ENCODE peak calls at places on chromosomes 2 and 18, in four cellular contexts. R is A549, V is esophagus muscularis mucosa, X is tibial nerve. J is an unnamed sample.

GRCh38 chr2:119862127-119862889 is 102.6 kb downstream of the PTPN4 start:
- DNase-seq in R (no peak), V (no peak), X (no peak), J (no peak)

GRCh38 chr2:145752091-145752806 is 1232.3 kb upstream of the ZEB2 start:
- DNase-seq in R (peak; percentile 64), V (no peak), X (peak; percentile 48), J (no peak)

GRCh38 chr2:70716131-70716766 is 51.8 kb downstream of the ADD2 start:
- DNase-seq in R (no peak), V (peak; percentile 81), X (no peak), J (no peak)

GRCh38 chr2:128607981-128608506 is 289.4 kb upstream of the HS6ST1 start:
- DNase-seq in R (no peak), V (no peak), X (no peak), J (no peak)

GRCh38 chr2:203175371-203175770 is 63.4 kb upstream of the CYP20A1 start:
- DNase-seq in R (no peak), V (no peak), X (no peak), J (no peak)

GRCh38 chr2:168841445-168841844 is 39.0 kb downstream of the NOSTRIN start:
- DNase-seq in R (no peak), V (no peak), X (no peak), J (no peak)

GRCh38 chr2:221562226-221562625 is 9.9 kb downstream of the EPHA4 start:
- DNase-seq in R (no peak), V (no peak), X (no peak), J (no peak)

GRCh38 chr2:173589604-173590277 is 235.1 kb downstream of the CDCA7 start:
- DNase-seq in R (peak; percentile 43), V (no peak), X (no peak), J (no peak)

GRCh38 chr18:10927290-10927979 is 221.9 kb downstream of the PIEZO2 start:
- DNase-seq in R (no peak), V (no peak), X (no peak), J (no peak)

DNA sequence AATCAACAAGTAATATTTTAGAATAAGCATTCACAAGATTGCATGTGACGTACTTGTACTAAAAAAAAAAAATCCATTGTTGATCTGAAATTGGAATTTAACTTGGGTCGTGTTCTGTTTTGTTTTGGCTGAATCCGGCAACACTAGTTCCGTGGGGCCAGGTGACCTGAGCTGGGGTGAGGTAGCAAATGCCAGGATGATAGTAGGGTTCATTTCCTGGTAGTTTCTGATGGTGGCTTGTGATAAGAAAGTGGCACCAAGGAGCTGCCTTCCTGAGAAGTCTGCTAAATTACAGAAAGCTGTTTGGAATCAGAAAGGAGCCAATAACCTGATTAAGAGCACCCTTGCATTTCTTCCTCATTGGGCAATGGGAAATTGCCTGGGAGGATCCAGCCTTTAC is 126.4 kb upstream of the DLX2 start:
- DNase-seq in R (no peak), V (no peak), X (no peak), J (peak; percentile 51)
- H3K4me1 ChIP-seq in R (peaks cover 15% of the 10 kb centered on the region), V (peaks cover 10% of the 10 kb centered on the region), X (peaks cover 50% of the 10 kb centered on the region), J (peaks cover 41% of the 10 kb centered on the region)

DNA sequence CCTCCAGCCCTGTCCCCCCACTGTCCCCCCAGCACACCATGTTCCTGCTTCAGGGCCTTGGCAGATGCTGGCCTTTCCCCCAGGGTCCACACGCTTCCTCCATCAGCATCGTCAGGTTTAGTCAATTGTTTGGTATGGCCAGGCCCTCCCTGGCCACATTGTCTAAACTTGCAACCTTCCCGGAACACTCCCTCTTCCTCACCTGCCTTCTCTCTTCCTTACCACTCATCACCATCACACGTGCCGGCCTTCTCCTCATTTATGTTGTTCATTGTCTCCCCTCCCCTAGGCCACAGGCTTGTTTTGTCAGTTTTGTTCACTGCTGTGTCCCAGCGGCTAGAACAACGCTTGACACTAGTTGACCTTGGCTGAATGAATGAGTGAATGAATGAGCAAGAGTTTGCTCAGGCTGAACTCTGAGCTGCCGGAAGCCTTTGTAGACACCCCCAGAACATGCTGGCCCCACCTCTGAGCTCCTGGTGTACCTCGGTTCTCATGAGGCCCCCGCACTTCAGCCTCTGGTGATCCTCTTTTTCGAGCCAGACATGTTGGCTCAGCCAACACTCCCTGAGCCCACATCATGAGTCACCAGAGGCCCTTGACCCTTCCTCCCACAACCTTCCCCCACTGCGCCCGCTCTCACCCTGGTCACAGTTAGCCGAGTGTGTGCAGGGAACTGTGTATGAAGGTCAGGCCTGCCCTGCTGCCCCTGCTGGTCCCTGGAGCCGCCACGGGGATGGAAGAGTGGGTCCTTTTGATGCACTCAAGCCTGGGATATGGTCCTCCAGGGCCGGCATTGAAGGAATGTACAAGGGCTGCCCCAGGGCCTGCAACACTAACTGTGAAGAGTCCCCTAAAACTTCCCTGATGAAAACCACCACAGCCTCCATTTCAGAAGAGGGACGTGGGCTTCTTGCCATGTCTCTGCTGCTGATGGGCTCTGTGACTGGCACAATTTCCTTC is 57.5 kb downstream of the HS1BP3 start:
- DNase-seq in R (peak; percentile 75), V (no peak), X (no peak), J (peak; percentile 69)
- TF ChIP-seq EP300 in R (no peak), V (no peak), X (peak; percentile 95), J (no peak)

GRCh38 chr2:25339791-25340339 is 1.9 kb downstream of the DNMT3A start:
- DNase-seq in R (no peak), V (no peak), X (no peak), J (peak; percentile 51)
- H3K4me3 ChIP-seq in R (peak overlapping the region; percentile 70), V (peak overlapping the region; percentile 82), X (peak overlapping the region; percentile 52), J (peak overlapping the region; percentile 81)

GRCh38 chr2:74873041-74873440 is 39.1 kb downstream of the HK2 start:
- DNase-seq in R (no peak), V (no peak), X (no peak), J (no peak)
- H3K4me1 ChIP-seq in R (no peaks in the 10 kb centered on the region), V (peaks cover 27% of the 10 kb centered on the region), X (no peaks in the 10 kb centered on the region), J (peaks cover 16% of the 10 kb centered on the region)

GRCh38 chr2:207394812-207395534 is 134.8 kb upstream of the CREB1 start:
- DNase-seq in R (peak; percentile 94), V (no peak), X (no peak), J (no peak)
- TF ChIP-seq EP300 in R (peak; percentile 83), V (no peak), X (no peak), J (no peak)

DNA sequence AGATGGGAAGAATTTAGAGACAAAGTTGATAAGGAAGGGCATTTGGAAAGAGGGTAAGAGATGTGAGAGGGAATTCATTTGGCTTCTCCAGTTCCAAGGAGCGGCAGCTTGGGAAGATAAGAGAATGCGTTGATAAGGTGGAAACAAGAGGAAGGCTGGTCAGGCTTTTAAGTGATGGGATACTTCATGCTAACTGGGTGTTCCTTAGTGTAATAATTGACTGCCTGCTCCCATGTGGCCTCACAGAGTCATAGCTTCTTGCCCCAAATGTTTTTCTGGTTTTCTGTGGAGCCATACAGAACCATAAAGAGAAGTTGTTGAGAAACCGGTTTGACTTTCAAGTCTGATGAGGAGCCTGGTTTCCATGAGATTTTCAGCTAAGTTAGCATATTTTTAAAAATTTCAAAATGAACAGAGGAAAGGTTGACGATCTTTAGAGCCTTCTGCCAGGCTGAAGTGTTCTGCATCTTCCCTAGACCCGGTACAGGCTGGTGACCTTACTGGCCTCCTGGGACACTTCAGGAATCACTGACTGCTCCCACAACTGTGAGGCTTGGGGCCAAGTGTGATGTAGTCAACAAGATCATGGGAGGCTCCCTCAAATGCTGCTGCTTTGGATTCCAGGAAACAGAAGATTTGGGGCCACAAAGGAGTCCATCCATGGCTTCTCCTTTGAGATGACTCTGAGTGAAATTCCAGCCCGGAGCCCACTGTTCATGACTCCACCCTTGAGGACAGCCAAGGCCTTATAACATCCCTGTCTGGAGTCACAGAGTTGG is 97.6 kb upstream of the ZFP36L2 start:
- DNase-seq in R (no peak), V (no peak), X (peak; percentile 89), J (no peak)
- H3K4me3 ChIP-seq in R (no peak overlapping the region), V (no peak overlapping the region), X (no peak overlapping the region), J (no peak overlapping the region)

DNA sequence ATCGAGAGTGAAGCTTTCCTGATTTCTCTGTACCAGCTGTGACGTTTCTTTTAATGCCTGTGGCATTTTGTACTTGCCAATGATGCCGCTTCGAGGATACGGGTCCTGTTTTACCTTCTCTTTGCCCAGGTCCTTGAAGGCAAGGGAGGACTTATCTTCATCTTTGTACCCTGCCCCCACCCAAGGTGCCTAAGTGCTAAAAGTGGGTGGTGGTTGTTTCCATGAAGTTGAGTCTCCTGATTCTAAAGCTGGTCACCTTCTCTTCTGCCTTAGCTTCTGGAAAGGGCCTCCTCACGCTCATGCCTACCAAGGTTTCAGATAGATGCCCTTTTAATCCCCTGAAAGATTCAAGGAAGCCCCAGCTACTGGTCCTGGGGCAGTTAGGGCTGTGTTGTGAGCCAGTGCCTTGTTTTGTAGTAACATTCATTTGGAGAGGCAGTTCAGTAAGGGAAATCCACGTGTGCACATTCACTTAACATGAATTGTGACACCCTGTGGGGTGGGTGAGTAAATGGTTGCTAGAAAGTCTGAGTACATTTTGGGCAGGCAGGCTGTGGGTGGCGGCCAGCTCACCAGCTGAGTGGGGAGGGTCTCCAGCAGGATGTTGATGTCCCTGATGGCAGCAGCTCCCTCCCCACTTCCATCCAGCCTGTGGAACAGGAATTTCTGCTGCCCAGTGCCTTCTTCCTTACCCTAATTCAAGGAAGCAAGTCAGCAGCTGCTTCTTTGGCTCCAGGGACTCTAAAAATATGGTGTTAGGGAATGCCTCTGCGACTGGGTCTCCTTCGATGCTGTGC is 6.2 kb downstream of the LBH start:
- DNase-seq in R (no peak), V (no peak), X (no peak), J (no peak)
- H3K4me1 ChIP-seq in R (peaks cover 90% of the 10 kb centered on the region), V (peaks cover 97% of the 10 kb centered on the region), X (peaks cover 39% of the 10 kb centered on the region), J (peaks cover 36% of the 10 kb centered on the region)